ENCODE peak calls at places on chromosomes 11 and 22, in nine cellular contexts. G is DMS153; W is activated CD4-positive, alpha-beta T cell treated with anti-CD3 and anti-CD28 coated beads for 24 hours; K is activated CD8-positive, alpha-beta T cell treated with anti-CD3 and anti-CD28 coated beads, Interleukin-2, amount 10 ng/mL, durations not matched to agents 7 days and 5 days; B is activated naive CD8-positive, alpha-beta T cell treated with anti-CD3 and anti-CD28 coated beads, Interleukin-2, amount 50 U/mL, for 24 hours; N is RWPE2; E is NCI-H69; C is retina; S is globus pallidus. X is an unnamed sample.

GRCh38 chr11:101487775-101488174 is 96.0 kb downstream of the TRPC6 start:
- DNase-seq in C (no peak), B (no peak), N (no peak), K (no peak), G (no peak), W (no peak), E (no peak), S (no peak), X (peak)

GRCh38 chr11:90135016-90135415 is 553 bp downstream of the NAALAD2 start:
- DNase-seq in K (no peak), S (peak), W (no peak), B (no peak), N (no peak), C (no peak), E (no peak), G (no peak), X (no peak)

GRCh38 chr11:128482512-128483191 is 104.7 kb downstream of the ETS1 start:
- DNase-seq in S (no peak), E (no peak), W (no peak), K (peak), G (no peak), B (no peak), N (no peak), C (no peak), X (peak)

GRCh38 chr11:65209711-65210360 is 28.1 kb downstream of the CAPN1 start:
- DNase-seq in N (no peak), G (no peak), C (no peak), K (no peak), B (no peak), E (no peak), S (no peak), W (no peak), X (no peak)

GRCh38 chr11:127931811-127932210 is 655.5 kb downstream of the ETS1 start:
- DNase-seq in K (no peak), B (no peak), C (no peak), G (no peak), E (no peak), W (no peak), N (no peak), S (no peak), X (no peak)

GRCh38 chr22:31241936-31242335 is 29.8 kb downstream of the LIMK2 start:
- DNase-seq in S (no peak), E (no peak), W (no peak), N (no peak), K (no peak), G (no peak), C (no peak), B (no peak), X (no peak)

GRCh38 chr11:78292109-78292803 is 103.5 kb downstream of the USP35 start:
- DNase-seq in E (no peak), K (peak), S (no peak), W (no peak), B (no peak), G (no peak), C (no peak), N (no peak), X (no peak)

GRCh38 chr11:102921587-102922220 is 33.8 kb downstream of the MMP13 start:
- DNase-seq in B (no peak), C (no peak), S (no peak), G (no peak), N (no peak), W (no peak), E (peak), K (no peak), X (no peak)

GRCh38 chr11:20163778-20164133 is 3.5 kb upstream of the DBX1 start:
- DNase-seq in W (no peak), G (no peak), E (no peak), N (no peak), S (no peak), B (no peak), C (no peak), K (no peak), X (no peak)

GRCh38 chr11:63165710-63166310 is 21.8 kb upstream of the SLC22A24 start:
- DNase-seq in C (no peak), B (no peak), K (no peak), S (no peak), N (no peak), E (no peak), W (no peak), G (no peak), X (no peak)

GRCh38 chr11:12777208-12777874 is 103.1 kb downstream of the TEAD1 start:
- DNase-seq in C (no peak), B (no peak), N (no peak), G (peak), W (no peak), E (peak), S (no peak), K (no peak), X (peak)

GRCh38 chr22:31192513-31192912 is 19.6 kb upstream of the LIMK2 start:
- DNase-seq in C (no peak), N (no peak), B (no peak), K (no peak), G (no peak), S (no peak), E (peak), W (no peak), X (peak)

GRCh38 chr22:48706934-48707748 is 1120.5 kb downstream of the BRD1 start:
- DNase-seq in G (no peak), W (no peak), K (no peak), C (no peak), B (no peak), E (no peak), S (no peak), N (peak), X (no peak)

GRCh38 chr11:73981051-73981805 is 1.4 kb downstream of the UCP2 start:
- DNase-seq in S (no peak), E (peak), G (no peak), W (no peak), B (no peak), N (no peak), K (no peak), C (no peak), X (no peak)

GRCh38 chr22:33018232-33018864 is 39.8 kb downstream of the SYN3 start:
- DNase-seq in S (peak), B (peak), K (peak), C (peak), E (peak), W (peak), G (peak), N (no peak), X (peak)

GRCh38 chr11:112612283-112612849 is 348.9 kb upstream of the NCAM1 start:
- DNase-seq in E (peak), S (no peak), W (no peak), G (no peak), C (peak), K (no peak), N (no peak), B (no peak), X (no peak)

GRCh38 chr11:10934293-10934850 is 76.5 kb upstream of the ZBED5 start:
- DNase-seq in E (peak), S (no peak), B (no peak), G (no peak), N (no peak), C (no peak), K (no peak), W (no peak), X (no peak)

GRCh38 chr11:2768471-2769408 is 68.9 kb upstream of the KCNQ1OT1 start:
- DNase-seq in E (no peak), W (no peak), C (no peak), B (peak), K (peak), N (peak), S (no peak), G (no peak), X (peak)

GRCh38 chr11:6646040-6646439 is 9.6 kb downstream of the DCHS1 start:
- DNase-seq in S (no peak), B (peak), N (peak), K (no peak), C (no peak), W (no peak), G (no peak), E (no peak), X (peak)

GRCh38 chr11:123371506-123372297 is 58.4 kb upstream of the GRAMD1B start:
- DNase-seq in C (no peak), W (no peak), N (no peak), S (no peak), K (no peak), E (peak), G (no peak), B (no peak), X (no peak)

X was measured in fibroblast of the conjunctiva.